ENCODE peak calls at places on chromosomes 16 and 17, in ten cellular contexts. One of them, this sample, is unnamed.
A peak's percentile ranks its signal among the peaks of the same experiment; 100 is the strongest.

GRCh38 chr17:4033751-4034251 is 69.6 kb upstream of the ATP2A3 start:
- DNase-seq in Calu3: no peak
- DNase-seq in HEK293T: no peak
- DNase-seq in GM12864: no peak
- DNase-seq in tibial artery: no peak
- DNase-seq in breast epithelium: no peak
- DNase-seq in heart right ventricle: no peak
- DNase-seq in uterus: no peak
- DNase-seq in mesendoderm: no peak
- DNase-seq in Kasumi-1: no peak
- DNase-seq in this sample: no peak

GRCh38 chr17:42623732-42624596 is 14.5 kb downstream of the TUBG1 start:
- DNase-seq in HEK293T: no peak
- DNase-seq in uterus: no peak
- DNase-seq in mesendoderm: peak; percentile 11
- DNase-seq in tibial artery: no peak
- DNase-seq in heart right ventricle: no peak
- DNase-seq in GM12864: no peak
- DNase-seq in breast epithelium: no peak
- DNase-seq in Kasumi-1: no peak
- DNase-seq in Calu3: peak; percentile 55
- DNase-seq in this sample: peak; percentile 71

GRCh38 chr16:2365397-2365796 is 24.9 kb upstream of the ABCA3 start:
- DNase-seq in Kasumi-1: no peak
- DNase-seq in breast epithelium: no peak
- DNase-seq in GM12864: no peak
- DNase-seq in uterus: no peak
- DNase-seq in Calu3: no peak
- DNase-seq in HEK293T: no peak
- DNase-seq in mesendoderm: no peak
- DNase-seq in tibial artery: no peak
- DNase-seq in heart right ventricle: no peak
- DNase-seq in this sample: no peak

GRCh38 chr16:64738321-64738960 is 383.4 kb downstream of the CDH11 start:
- DNase-seq in Kasumi-1: no peak
- DNase-seq in Calu3: no peak
- DNase-seq in GM12864: no peak
- DNase-seq in heart right ventricle: no peak
- DNase-seq in breast epithelium: no peak
- DNase-seq in HEK293T: no peak
- DNase-seq in uterus: no peak
- DNase-seq in mesendoderm: no peak
- DNase-seq in tibial artery: no peak
- DNase-seq in this sample: no peak

GRCh38 chr17:83199500-83200201 is 120.2 kb downstream of the METRNL start:
- DNase-seq in breast epithelium: peak; percentile 23
- DNase-seq in GM12864: no peak
- DNase-seq in Calu3: no peak
- DNase-seq in HEK293T: no peak
- DNase-seq in uterus: no peak
- DNase-seq in mesendoderm: no peak
- DNase-seq in tibial artery: peak; percentile 55
- DNase-seq in heart right ventricle: peak; percentile 46
- DNase-seq in Kasumi-1: peak; percentile 100
- DNase-seq in this sample: peak; percentile 16

GRCh38 chr16:9123401-9123800 is 32.0 kb downstream of the HAPSTR1 start:
- DNase-seq in tibial artery: no peak
- DNase-seq in GM12864: no peak
- DNase-seq in HEK293T: no peak
- DNase-seq in breast epithelium: no peak
- DNase-seq in heart right ventricle: no peak
- DNase-seq in uterus: no peak
- DNase-seq in Calu3: no peak
- DNase-seq in mesendoderm: no peak
- DNase-seq in Kasumi-1: no peak
- DNase-seq in this sample: no peak

GRCh38 chr16:74281285-74281684 is 15.3 kb upstream of the PSMD7 start:
- DNase-seq in GM12864: no peak
- DNase-seq in Kasumi-1: no peak
- DNase-seq in mesendoderm: peak; percentile 90
- DNase-seq in Calu3: no peak
- DNase-seq in tibial artery: no peak
- DNase-seq in breast epithelium: no peak
- DNase-seq in uterus: no peak
- DNase-seq in HEK293T: no peak
- DNase-seq in heart right ventricle: no peak
- DNase-seq in this sample: no peak

GRCh38 chr17:31571124-31571892 is 179.8 kb downstream of the RAB11FIP4 start:
- DNase-seq in heart right ventricle: peak; percentile 82
- DNase-seq in mesendoderm: no peak
- DNase-seq in uterus: peak; percentile 93
- DNase-seq in Kasumi-1: no peak
- DNase-seq in breast epithelium: peak; percentile 68
- DNase-seq in tibial artery: peak; percentile 87
- DNase-seq in Calu3: no peak
- DNase-seq in GM12864: no peak
- DNase-seq in HEK293T: no peak
- DNase-seq in this sample: peak; percentile 83

GRCh38 chr17:55282379-55282702 is 17.6 kb downstream of the HLF start:
- DNase-seq in Calu3: no peak
- DNase-seq in uterus: no peak
- DNase-seq in tibial artery: no peak
- DNase-seq in breast epithelium: no peak
- DNase-seq in heart right ventricle: no peak
- DNase-seq in GM12864: no peak
- DNase-seq in mesendoderm: no peak
- DNase-seq in Kasumi-1: no peak
- DNase-seq in HEK293T: no peak
- DNase-seq in this sample: no peak

GRCh38 chr16:48831081-48831722 is 221.2 kb upstream of the N4BP1 start:
- DNase-seq in tibial artery: no peak
- DNase-seq in heart right ventricle: no peak
- DNase-seq in uterus: no peak
- DNase-seq in HEK293T: peak; percentile 41
- DNase-seq in breast epithelium: no peak
- DNase-seq in mesendoderm: peak; percentile 70
- DNase-seq in GM12864: no peak
- DNase-seq in Kasumi-1: no peak
- DNase-seq in Calu3: no peak
- DNase-seq in this sample: no peak

GRCh38 chr16:86676216-86676800 is 98.0 kb downstream of the FOXL1 start:
- DNase-seq in heart right ventricle: no peak
- DNase-seq in mesendoderm: no peak
- DNase-seq in GM12864: no peak
- DNase-seq in HEK293T: no peak
- DNase-seq in breast epithelium: no peak
- DNase-seq in tibial artery: no peak
- DNase-seq in uterus: no peak
- DNase-seq in Calu3: no peak
- DNase-seq in Kasumi-1: no peak
- DNase-seq in this sample: no peak

GRCh38 chr17:13596241-13596941 is 5.3 kb downstream of the HS3ST3A1 start:
- DNase-seq in tibial artery: no peak
- DNase-seq in breast epithelium: no peak
- DNase-seq in Calu3: no peak
- DNase-seq in Kasumi-1: no peak
- DNase-seq in heart right ventricle: no peak
- DNase-seq in uterus: no peak
- DNase-seq in mesendoderm: no peak
- DNase-seq in GM12864: no peak
- DNase-seq in HEK293T: no peak
- DNase-seq in this sample: no peak

GRCh38 chr16:81889896-81890634 is 111.0 kb downstream of the PLCG2 start:
- DNase-seq in Calu3: peak; percentile 86
- DNase-seq in breast epithelium: peak; percentile 45
- DNase-seq in Kasumi-1: peak; percentile 86
- DNase-seq in tibial artery: peak; percentile 38
- DNase-seq in heart right ventricle: peak; percentile 45
- DNase-seq in GM12864: peak; percentile 34
- DNase-seq in mesendoderm: peak; percentile 87
- DNase-seq in uterus: peak; percentile 26
- DNase-seq in HEK293T: peak; percentile 66
- DNase-seq in this sample: no peak

This sample was measured in gastrocnemius medialis.